ENCODE peak calls at places on chromosomes 7 and 10, in eight cellular contexts. One of them, this sample, is unnamed.

GRCh38 chr7:28376634-28377033 is 35.7 kb upstream of the CREB5 start:
- DNase-seq in stomach: no peak
- DNase-seq in IMR-90: no peak
- DNase-seq in uterus: no peak
- DNase-seq in HCT116: no peak
- DNase-seq in heart left ventricle: no peak
- DNase-seq in testis: no peak
- DNase-seq in spleen: no peak
- DNase-seq in this sample: no peak

GRCh38 chr10:92849234-92849525 is 860 bp downstream of the EXOC6 start:
- DNase-seq in stomach: no peak
- DNase-seq in IMR-90: peak
- DNase-seq in uterus: no peak
- DNase-seq in HCT116: no peak
- DNase-seq in heart left ventricle: no peak
- DNase-seq in testis: no peak
- DNase-seq in spleen: no peak
- DNase-seq in this sample: no peak

GRCh38 chr7:75875113-75876080 is 3.4 kb upstream of the RHBDD2 start:
- DNase-seq in stomach: no peak
- DNase-seq in IMR-90: no peak
- DNase-seq in uterus: no peak
- DNase-seq in HCT116: no peak
- DNase-seq in heart left ventricle: no peak
- DNase-seq in testis: no peak
- DNase-seq in spleen: no peak
- DNase-seq in this sample: no peak

GRCh38 chr7:770786-771185 is 43.7 kb upstream of the PRKAR1B start:
- DNase-seq in stomach: no peak
- DNase-seq in IMR-90: no peak
- DNase-seq in uterus: no peak
- DNase-seq in HCT116: no peak
- DNase-seq in heart left ventricle: no peak
- DNase-seq in testis: no peak
- DNase-seq in spleen: no peak
- DNase-seq in this sample: no peak

GRCh38 chr10:11642558-11642957 is 31.1 kb upstream of the USP6NL start:
- DNase-seq in stomach: no peak
- DNase-seq in IMR-90: no peak
- DNase-seq in uterus: no peak
- DNase-seq in HCT116: no peak
- DNase-seq in heart left ventricle: no peak
- DNase-seq in testis: no peak
- DNase-seq in spleen: no peak
- DNase-seq in this sample: no peak

GRCh38 chr7:119465798-119466305 is 807.1 kb upstream of the KCND2 start:
- DNase-seq in stomach: peak
- DNase-seq in IMR-90: no peak
- DNase-seq in uterus: no peak
- DNase-seq in HCT116: no peak
- DNase-seq in heart left ventricle: no peak
- DNase-seq in testis: no peak
- DNase-seq in spleen: no peak
- DNase-seq in this sample: no peak

GRCh38 chr7:87369216-87369615 is 23.8 kb downstream of the CROT start:
- DNase-seq in stomach: no peak
- DNase-seq in IMR-90: no peak
- DNase-seq in uterus: no peak
- DNase-seq in HCT116: no peak
- DNase-seq in heart left ventricle: no peak
- DNase-seq in testis: no peak
- DNase-seq in spleen: no peak
- DNase-seq in this sample: no peak

GRCh38 chr7:90092467-90092866 is 61.8 kb upstream of the STEAP1 start:
- DNase-seq in stomach: no peak
- DNase-seq in IMR-90: no peak
- DNase-seq in uterus: no peak
- DNase-seq in HCT116: no peak
- DNase-seq in heart left ventricle: no peak
- DNase-seq in testis: no peak
- DNase-seq in spleen: no peak
- DNase-seq in this sample: no peak

GRCh38 chr10:72692057-72692891 is at the start of gene MCU:
- DNase-seq in stomach: peak
- DNase-seq in IMR-90: peak
- DNase-seq in uterus: peak
- DNase-seq in HCT116: no peak
- DNase-seq in heart left ventricle: peak
- DNase-seq in testis: peak
- DNase-seq in spleen: peak
- DNase-seq in this sample: peak

GRCh38 chr7:141979611-141980010 is 6.0 kb upstream of the TAS2R38 start:
- DNase-seq in stomach: no peak
- DNase-seq in IMR-90: no peak
- DNase-seq in uterus: no peak
- DNase-seq in HCT116: no peak
- DNase-seq in heart left ventricle: no peak
- DNase-seq in testis: no peak
- DNase-seq in spleen: no peak
- DNase-seq in this sample: no peak

GRCh38 chr7:105647591-105647990 is 66.3 kb upstream of the EFCAB10 start:
- DNase-seq in stomach: no peak
- DNase-seq in IMR-90: no peak
- DNase-seq in uterus: no peak
- DNase-seq in HCT116: peak
- DNase-seq in heart left ventricle: no peak
- DNase-seq in testis: no peak
- DNase-seq in spleen: no peak
- DNase-seq in this sample: no peak

GRCh38 chr10:70603439-70603778 is 868 bp upstream of the PRF1 start:
- DNase-seq in stomach: no peak
- DNase-seq in IMR-90: no peak
- DNase-seq in uterus: no peak
- DNase-seq in HCT116: no peak
- DNase-seq in heart left ventricle: no peak
- DNase-seq in testis: no peak
- DNase-seq in spleen: peak
- DNase-seq in this sample: no peak

GRCh38 chr10:117163061-117163953 is 25.2 kb upstream of the VAX1 start:
- DNase-seq in stomach: no peak
- DNase-seq in IMR-90: no peak
- DNase-seq in uterus: no peak
- DNase-seq in HCT116: no peak
- DNase-seq in heart left ventricle: no peak
- DNase-seq in testis: no peak
- DNase-seq in spleen: no peak
- DNase-seq in this sample: no peak

DNA sequence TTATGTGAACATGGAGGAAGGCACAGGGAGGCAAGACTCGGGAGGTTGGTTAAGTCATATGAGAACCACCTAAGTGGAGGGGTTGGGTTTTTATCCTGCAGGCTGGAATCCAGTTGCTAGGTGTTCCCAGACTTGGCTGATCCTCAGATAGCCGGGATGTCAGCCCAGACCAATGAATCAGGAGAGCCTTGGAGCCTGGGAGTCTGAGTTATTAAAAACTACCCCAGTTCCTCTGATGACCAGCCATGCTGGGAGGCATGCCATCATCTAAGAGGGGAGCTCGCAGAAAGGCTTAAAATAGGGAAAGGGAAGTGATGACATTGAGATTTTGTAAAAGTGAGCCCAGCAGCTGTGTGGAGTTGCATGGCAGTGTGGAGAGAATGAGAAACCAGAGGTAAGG is 238.1 kb downstream of the ZNF248 start:
- DNase-seq in stomach: no peak
- DNase-seq in IMR-90: no peak
- DNase-seq in uterus: no peak
- DNase-seq in HCT116: no peak
- DNase-seq in heart left ventricle: no peak
- DNase-seq in testis: no peak
- DNase-seq in spleen: no peak
- DNase-seq in this sample: no peak
- H3K4me3 ChIP-seq in stomach: no peak
- H3K4me3 ChIP-seq in IMR-90: no peak
- H3K4me3 ChIP-seq in uterus: no peak
- H3K4me3 ChIP-seq in HCT116: no peak
- H3K4me3 ChIP-seq in heart left ventricle: no peak
- H3K4me3 ChIP-seq in testis: no peak
- H3K4me3 ChIP-seq in spleen: no peak
- H3K4me3 ChIP-seq in this sample: no peak

GRCh38 chr10:86370006-86370585 is 3.5 kb upstream of the GRID1 start:
- DNase-seq in stomach: no peak
- DNase-seq in IMR-90: no peak
- DNase-seq in uterus: no peak
- DNase-seq in HCT116: no peak
- DNase-seq in heart left ventricle: no peak
- DNase-seq in testis: no peak
- DNase-seq in spleen: peak
- DNase-seq in this sample: no peak
- TF ChIP-seq POLR2A in stomach: no peak
- TF ChIP-seq POLR2A in IMR-90: no peak
- TF ChIP-seq POLR2A in uterus: no peak
- TF ChIP-seq POLR2A in HCT116: no peak
- TF ChIP-seq POLR2A in heart left ventricle: no peak
- TF ChIP-seq POLR2A in testis: no peak
- TF ChIP-seq POLR2A in spleen: no peak
- TF ChIP-seq POLR2A in this sample: no peak

GRCh38 chr7:70612811-70613210 is 519.1 kb upstream of the GALNT17 start:
- DNase-seq in stomach: no peak
- DNase-seq in IMR-90: no peak
- DNase-seq in uterus: no peak
- DNase-seq in HCT116: no peak
- DNase-seq in heart left ventricle: no peak
- DNase-seq in testis: no peak
- DNase-seq in spleen: no peak
- DNase-seq in this sample: no peak

GRCh38 chr7:70615066-70615465 is 516.9 kb upstream of the GALNT17 start:
- DNase-seq in stomach: no peak
- DNase-seq in IMR-90: no peak
- DNase-seq in uterus: no peak
- DNase-seq in HCT116: no peak
- DNase-seq in heart left ventricle: no peak
- DNase-seq in testis: no peak
- DNase-seq in spleen: no peak
- DNase-seq in this sample: no peak

GRCh38 chr7:70616821-70617220 is 515.1 kb upstream of the GALNT17 start:
- DNase-seq in stomach: no peak
- DNase-seq in IMR-90: no peak
- DNase-seq in uterus: no peak
- DNase-seq in HCT116: no peak
- DNase-seq in heart left ventricle: no peak
- DNase-seq in testis: no peak
- DNase-seq in spleen: no peak
- DNase-seq in this sample: no peak

GRCh38 chr7:70618020-70618551 is 513.9 kb upstream of the GALNT17 start:
- DNase-seq in stomach: no peak
- DNase-seq in IMR-90: no peak
- DNase-seq in uterus: no peak
- DNase-seq in HCT116: no peak
- DNase-seq in heart left ventricle: no peak
- DNase-seq in testis: no peak
- DNase-seq in spleen: no peak
- DNase-seq in this sample: no peak

GRCh38 chr7:70614237-70614984 is 517.5 kb upstream of the GALNT17 start:
- DNase-seq in stomach: peak
- DNase-seq in IMR-90: peak
- DNase-seq in uterus: peak
- DNase-seq in HCT116: no peak
- DNase-seq in heart left ventricle: peak
- DNase-seq in testis: peak
- DNase-seq in spleen: peak
- DNase-seq in this sample: peak
- H3K4me3 ChIP-seq in stomach: peak
- H3K4me3 ChIP-seq in IMR-90: no peak
- H3K4me3 ChIP-seq in uterus: no peak
- H3K4me3 ChIP-seq in HCT116: no peak
- H3K4me3 ChIP-seq in heart left ventricle: no peak
- H3K4me3 ChIP-seq in testis: no peak
- H3K4me3 ChIP-seq in spleen: no peak
- H3K4me3 ChIP-seq in this sample: no peak

GRCh38 chr10:16819026-16819425 is 1.8 kb upstream of the RSU1 start:
- DNase-seq in stomach: no peak
- DNase-seq in IMR-90: no peak
- DNase-seq in uterus: no peak
- DNase-seq in HCT116: no peak
- DNase-seq in heart left ventricle: no peak
- DNase-seq in testis: no peak
- DNase-seq in spleen: no peak
- DNase-seq in this sample: no peak

GRCh38 chr10:16816142-16816541 is 1.1 kb downstream of the RSU1 start:
- DNase-seq in stomach: no peak
- DNase-seq in IMR-90: no peak
- DNase-seq in uterus: no peak
- DNase-seq in HCT116: no peak
- DNase-seq in heart left ventricle: no peak
- DNase-seq in testis: no peak
- DNase-seq in spleen: no peak
- DNase-seq in this sample: no peak

GRCh38 chr10:16816830-16817124 is 447 bp downstream of the RSU1 start:
- DNase-seq in stomach: no peak
- DNase-seq in IMR-90: peak
- DNase-seq in uterus: no peak
- DNase-seq in HCT116: no peak
- DNase-seq in heart left ventricle: no peak
- DNase-seq in testis: peak
- DNase-seq in spleen: no peak
- DNase-seq in this sample: no peak

GRCh38 chr10:16819436-16819835 is 2.2 kb upstream of the RSU1 start:
- DNase-seq in stomach: no peak
- DNase-seq in IMR-90: no peak
- DNase-seq in uterus: no peak
- DNase-seq in HCT116: no peak
- DNase-seq in heart left ventricle: no peak
- DNase-seq in testis: no peak
- DNase-seq in spleen: no peak
- DNase-seq in this sample: no peak

DNA sequence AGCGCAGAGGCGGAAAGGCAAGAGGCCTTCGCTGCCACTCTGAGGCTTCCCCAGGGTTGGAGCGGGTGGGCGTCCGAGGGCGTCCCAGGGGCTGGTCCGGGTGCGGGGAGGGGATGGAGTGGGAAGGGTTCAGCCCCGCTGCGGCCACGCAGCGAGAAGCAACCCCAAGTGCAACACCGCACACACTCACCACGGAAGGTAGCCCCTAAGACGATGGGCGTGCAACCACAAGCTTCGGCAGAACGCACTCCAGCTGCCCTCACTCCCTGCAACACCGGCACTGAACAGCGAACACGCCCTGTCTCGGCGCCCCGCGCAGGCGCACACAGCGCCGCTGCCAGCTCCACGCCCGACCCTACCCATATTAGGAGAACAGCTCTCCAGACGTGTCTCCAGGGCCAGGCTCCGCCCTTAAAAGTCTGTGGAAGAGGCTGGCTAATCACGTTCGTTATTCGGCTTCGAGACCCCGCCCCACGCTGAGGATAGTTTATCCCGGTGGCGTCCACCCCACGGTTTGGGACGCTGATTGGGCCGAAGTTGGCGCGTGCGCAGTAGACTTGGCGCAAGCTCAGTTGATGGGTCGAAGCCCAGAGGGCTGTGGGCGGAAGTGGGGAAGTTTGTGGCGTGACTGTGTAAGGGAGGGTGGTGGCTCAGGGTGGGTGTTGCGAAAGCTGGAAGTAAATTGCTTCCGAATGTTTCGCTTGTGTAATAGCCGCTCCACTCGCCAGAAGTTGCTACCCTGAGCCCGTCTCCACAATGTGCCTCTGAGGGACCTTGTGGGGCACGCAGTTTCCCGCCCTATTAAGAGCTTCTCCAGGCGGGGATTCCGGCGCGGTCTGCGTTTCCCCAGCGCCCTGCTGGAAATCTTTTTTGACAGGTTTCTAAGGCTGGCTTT is at the start of gene RSU1:
- DNase-seq in stomach: peak
- DNase-seq in IMR-90: peak
- DNase-seq in uterus: peak
- DNase-seq in HCT116: peak
- DNase-seq in heart left ventricle: peak
- DNase-seq in testis: peak
- DNase-seq in spleen: peak
- DNase-seq in this sample: peak
- TF ChIP-seq POLR2A in stomach: no peak
- TF ChIP-seq POLR2A in IMR-90: peak
- TF ChIP-seq POLR2A in uterus: peak
- TF ChIP-seq POLR2A in HCT116: no peak
- TF ChIP-seq POLR2A in heart left ventricle: peak
- TF ChIP-seq POLR2A in testis: peak
- TF ChIP-seq POLR2A in spleen: no peak
- TF ChIP-seq POLR2A in this sample: peak

This sample was measured in ovary.